ENCODE peak calls at places on chromosomes 16 and 17, in ten cellular contexts. O is omental fat pad; P is fibroblast of the aortic adventitia; H is GF-D8; K is activated naive CD4-positive, alpha-beta T cell treated with Interleukin-2 at 50 U/mL for 16 hours; R is GM23338; N is EL; E is OCI-LY7; X is MM.1S; W is NCI-H774. Y is an unnamed sample.

GRCh38 chr17:75806822-75807500 is 22.4 kb downstream of the UNK start:
- DNase-seq in X (no peak), E (no peak), K (no peak), O (no peak), H (no peak), N (no peak), W (no peak), R (no peak), P (no peak), Y (no peak)

GRCh38 chr16:50566336-50566962 is 18.3 kb downstream of the NKD1 start:
- DNase-seq in N (no peak), R (no peak), O (no peak), E (no peak), H (no peak), K (no peak), P (no peak), X (no peak), W (no peak), Y (no peak)

GRCh38 chr17:71592431-71592830 is 528.4 kb upstream of the SOX9 start:
- DNase-seq in E (no peak), K (no peak), X (no peak), W (no peak), R (no peak), P (no peak), O (no peak), N (no peak), H (no peak), Y (no peak)

GRCh38 chr16:4510747-4511426 is 27.7 kb downstream of the CDIP1 start:
- DNase-seq in X (no peak), E (no peak), P (no peak), R (no peak), H (no peak), W (no peak), O (no peak), K (no peak), N (no peak), Y (no peak)

GRCh38 chr17:65561394-65562205 is at the start of gene AXIN2:
- DNase-seq in O (peak), K (peak), P (peak), X (peak), E (peak), R (peak), H (no peak), W (peak), N (peak), Y (peak)

GRCh38 chr17:36133629-36134259 is 30.1 kb downstream of the CCL4 start:
- DNase-seq in N (no peak), X (no peak), R (no peak), W (no peak), P (peak), O (no peak), H (no peak), E (no peak), K (no peak), Y (no peak)

GRCh38 chr16:77191259-77191969 is 424 bp downstream of the MON1B start:
- DNase-seq in W (no peak), N (peak), X (peak), E (peak), O (no peak), K (peak), R (no peak), P (peak), H (peak), Y (peak)

GRCh38 chr16:49698416-49698815 is 157.5 kb downstream of the ZNF423 start:
- DNase-seq in X (no peak), O (no peak), W (no peak), R (peak), K (no peak), N (no peak), H (no peak), E (no peak), P (no peak), Y (no peak)

GRCh38 chr17:72104164-72104862 is 16.5 kb upstream of the SOX9 start:
- DNase-seq in X (no peak), O (no peak), W (no peak), E (no peak), P (peak), K (no peak), H (no peak), R (no peak), N (no peak), Y (no peak)

GRCh38 chr17:64216385-64217248 is 46.4 kb downstream of the TEX2 start:
- DNase-seq in N (peak), R (peak), E (no peak), H (no peak), K (no peak), X (no peak), O (no peak), P (peak), W (no peak), Y (peak)

GRCh38 chr17:21113706-21114105 is 13.1 kb upstream of the DHRS7B start:
- DNase-seq in X (no peak), K (no peak), H (no peak), W (no peak), O (no peak), R (no peak), N (no peak), E (no peak), P (no peak), Y (no peak)

GRCh38 chr16:82229800-82230619 is 60.0 kb upstream of the MPHOSPH6 start:
- DNase-seq in X (peak), O (peak), N (peak), R (peak), P (peak), E (peak), H (no peak), K (peak), W (peak), Y (peak)

GRCh38 chr16:52584354-52584840 is 37.5 kb upstream of the TOX3 start:
- DNase-seq in K (no peak), P (no peak), O (no peak), H (no peak), E (no peak), R (no peak), N (no peak), W (no peak), X (no peak), Y (no peak)

GRCh38 chr17:43521389-43521788 is 24.8 kb downstream of the ETV4 start:
- DNase-seq in E (no peak), P (no peak), N (no peak), X (no peak), W (no peak), K (no peak), H (no peak), O (no peak), R (no peak), Y (no peak)

GRCh38 chr17:27609606-27610303 is 21.2 kb upstream of the LGALS9 start:
- DNase-seq in K (no peak), H (no peak), P (peak), E (peak), X (no peak), N (peak), W (no peak), R (peak), O (no peak), Y (peak)

GRCh38 chr17:39928868-39929651 is 1.5 kb downstream of the LRRC3C start:
- DNase-seq in O (no peak), H (no peak), W (no peak), P (peak), N (peak), X (no peak), E (no peak), R (no peak), K (no peak), Y (peak)

GRCh38 chr17:83196973-83197880 is 117.8 kb downstream of the METRNL start:
- DNase-seq in P (peak), O (peak), X (no peak), N (no peak), W (no peak), H (no peak), K (no peak), R (no peak), E (no peak), Y (no peak)

GRCh38 chr17:74521701-74522201 is 9.5 kb downstream of the CD300LB start:
- DNase-seq in O (no peak), X (no peak), R (no peak), K (no peak), W (no peak), H (peak), P (no peak), E (no peak), N (no peak), Y (peak)

GRCh38 chr16:88533945-88534641 is 36.1 kb upstream of the ZC3H18 start:
- DNase-seq in R (peak), X (peak), N (peak), W (peak), P (peak), E (peak), O (no peak), K (peak), H (no peak), Y (peak)

GRCh38 chr17:34382586-34383224 is 19.7 kb upstream of the CCL1 start:
- DNase-seq in N (no peak), R (no peak), O (no peak), E (peak), W (no peak), P (peak), X (peak), H (no peak), K (peak), Y (peak)

GRCh38 chr17:40095944-40096791 is 4.2 kb downstream of the NR1D1 start:
- DNase-seq in O (no peak), P (no peak), R (no peak), K (peak), N (no peak), X (peak), E (peak), W (no peak), H (no peak), Y (peak)

GRCh38 chr16:69829338-69829737 is 67.2 kb downstream of the WWP2 start:
- DNase-seq in P (no peak), K (no peak), R (no peak), O (no peak), W (no peak), N (no peak), H (no peak), E (no peak), X (no peak), Y (no peak)

GRCh38 chr16:46747777-46748651 is at the start of gene MYLK3:
- DNase-seq in X (no peak), O (no peak), W (no peak), H (no peak), N (peak), R (peak), P (no peak), E (no peak), K (no peak), Y (no peak)

GRCh38 chr16:53892155-53892554 is 188.2 kb downstream of the FTO start:
- DNase-seq in H (peak), E (peak), R (peak), W (peak), X (peak), K (peak), P (peak), N (peak), O (peak), Y (peak)

GRCh38 chr17:10156579-10157488 is 41.6 kb downstream of the GAS7 start:
- DNase-seq in X (no peak), W (no peak), P (no peak), O (no peak), E (no peak), N (no peak), R (no peak), K (no peak), H (peak), Y (peak)

GRCh38 chr17:58783380-58783779 is 27.7 kb downstream of the PPM1E start:
- DNase-seq in P (peak), H (no peak), O (no peak), R (no peak), E (no peak), K (no peak), X (no peak), W (peak), N (peak), Y (no peak)

GRCh38 chr17:39462644-39463375 is 1.5 kb downstream of the CDK12 start:
- DNase-seq in E (peak), O (no peak), N (peak), P (no peak), W (no peak), R (peak), H (no peak), X (peak), K (no peak), Y (peak)

GRCh38 chr17:44444735-44445105 is 55.3 kb upstream of the ITGA2B start:
- DNase-seq in W (no peak), H (no peak), R (no peak), X (no peak), K (no peak), E (no peak), O (no peak), N (peak), P (peak), Y (no peak)

GRCh38 chr17:69227536-69227935 is 1.1 kb downstream of the ABCA10 start:
- DNase-seq in R (no peak), E (peak), P (no peak), K (no peak), X (peak), O (no peak), N (no peak), W (no peak), H (no peak), Y (peak)

GRCh38 chr16:875182-876040 is 74.9 kb upstream of the GNG13 start:
- DNase-seq in H (no peak), E (no peak), W (no peak), O (no peak), X (no peak), P (no peak), K (no peak), N (no peak), R (no peak), Y (no peak)

GRCh38 chr17:44314031-44314430 is 5.6 kb downstream of the RUNDC3A start:
- DNase-seq in H (no peak), R (no peak), W (no peak), E (no peak), O (no peak), K (no peak), X (no peak), N (no peak), P (no peak), Y (no peak)

GRCh38 chr16:68538880-68539701 is at the start of gene ZFP90:
- DNase-seq in W (peak), R (peak), E (peak), K (peak), H (peak), X (peak), O (peak), N (peak), P (peak), Y (peak)

GRCh38 chr17:57654040-57654775 is 90.9 kb downstream of the CCDC182 start:
- DNase-seq in N (no peak), O (no peak), H (no peak), K (no peak), R (no peak), X (no peak), E (no peak), P (no peak), W (no peak), Y (no peak)

GRCh38 chr16:11201498-11202259 is 54.3 kb downstream of the SOCS1 start:
- DNase-seq in N (peak), E (no peak), K (no peak), W (no peak), P (peak), X (no peak), H (peak), O (no peak), R (peak), Y (peak)

GRCh38 chr16:25235991-25236390 is 19.2 kb downstream of the AQP8 start:
- DNase-seq in H (no peak), W (no peak), P (no peak), R (peak), K (no peak), E (no peak), X (no peak), N (no peak), O (no peak), Y (no peak)

GRCh38 chr17:48671697-48672171 is 45.6 kb upstream of the HOXB9 start:
- DNase-seq in O (peak), K (peak), N (peak), E (peak), X (peak), R (peak), W (peak), P (peak), H (no peak), Y (peak)

GRCh38 chr17:81165246-81166032 is at the start of gene PVALEF:
- DNase-seq in H (no peak), R (peak), N (no peak), K (no peak), O (no peak), E (no peak), P (no peak), X (no peak), W (no peak), Y (no peak)

GRCh38 chr16:58028541-58029070 is 3.1 kb downstream of the MMP15 start:
- DNase-seq in X (no peak), H (peak), K (no peak), E (no peak), N (peak), R (peak), W (no peak), O (no peak), P (no peak), Y (no peak)

Y was measured in GM12865.